ENCODE peak calls at places on chromosomes 2 and 18, in six cellular contexts. One of them, this sample, is unnamed.

GRCh38 chr2:142914507-142915313 is 37.2 kb downstream of the KYNU start:
- DNase-seq in HCT116: no peak
- DNase-seq in stromal cell of bone marrow: no peak
- DNase-seq in breast epithelium: no peak
- DNase-seq in RKO: no peak
- DNase-seq in Ammon's horn: no peak
- DNase-seq in this sample: no peak

GRCh38 chr2:46298522-46299351 is 1.5 kb downstream of the EPAS1 start:
- DNase-seq in stromal cell of bone marrow: no peak
- DNase-seq in RKO: no peak
- DNase-seq in Ammon's horn: peak
- DNase-seq in breast epithelium: peak
- DNase-seq in HCT116: no peak
- DNase-seq in this sample: no peak

GRCh38 chr2:75108937-75109482 is 90.3 kb downstream of the TACR1 start:
- DNase-seq in breast epithelium: no peak
- DNase-seq in stromal cell of bone marrow: no peak
- DNase-seq in HCT116: no peak
- DNase-seq in Ammon's horn: no peak
- DNase-seq in RKO: no peak
- DNase-seq in this sample: no peak

GRCh38 chr2:175630319-175631246 is 371.5 kb downstream of the LNPK start:
- DNase-seq in breast epithelium: no peak
- DNase-seq in HCT116: no peak
- DNase-seq in stromal cell of bone marrow: no peak
- DNase-seq in RKO: no peak
- DNase-seq in Ammon's horn: no peak
- DNase-seq in this sample: no peak

GRCh38 chr2:238596571-238597551 is 170.1 kb downstream of the ASB1 start:
- DNase-seq in RKO: peak
- DNase-seq in stromal cell of bone marrow: peak
- DNase-seq in breast epithelium: peak
- DNase-seq in HCT116: peak
- DNase-seq in Ammon's horn: peak
- DNase-seq in this sample: peak

GRCh38 chr18:51666717-51667320 is 469.3 kb upstream of the MEX3C start:
- DNase-seq in HCT116: no peak
- DNase-seq in breast epithelium: no peak
- DNase-seq in Ammon's horn: peak
- DNase-seq in stromal cell of bone marrow: no peak
- DNase-seq in RKO: no peak
- DNase-seq in this sample: no peak

GRCh38 chr18:46213295-46213694 is 109.1 kb downstream of the HAUS1 start:
- DNase-seq in RKO: peak
- DNase-seq in breast epithelium: no peak
- DNase-seq in stromal cell of bone marrow: no peak
- DNase-seq in Ammon's horn: no peak
- DNase-seq in HCT116: peak
- DNase-seq in this sample: peak

GRCh38 chr2:120520929-120521912 is 175.3 kb downstream of the INHBB start:
- DNase-seq in stromal cell of bone marrow: no peak
- DNase-seq in Ammon's horn: peak
- DNase-seq in breast epithelium: peak
- DNase-seq in HCT116: peak
- DNase-seq in RKO: peak
- DNase-seq in this sample: peak

GRCh38 chr18:8552151-8552550 is 57.1 kb upstream of the RAB12 start:
- DNase-seq in stromal cell of bone marrow: no peak
- DNase-seq in HCT116: no peak
- DNase-seq in RKO: no peak
- DNase-seq in Ammon's horn: no peak
- DNase-seq in breast epithelium: no peak
- DNase-seq in this sample: no peak

GRCh38 chr18:58337285-58337684 is 291.6 kb downstream of the ALPK2 start:
- DNase-seq in HCT116: no peak
- DNase-seq in stromal cell of bone marrow: no peak
- DNase-seq in breast epithelium: no peak
- DNase-seq in RKO: no peak
- DNase-seq in Ammon's horn: no peak
- DNase-seq in this sample: peak

GRCh38 chr2:18648161-18648560 is 58.8 kb upstream of the NT5C1B start:
- DNase-seq in RKO: no peak
- DNase-seq in stromal cell of bone marrow: no peak
- DNase-seq in breast epithelium: no peak
- DNase-seq in HCT116: no peak
- DNase-seq in Ammon's horn: no peak
- DNase-seq in this sample: no peak

GRCh38 chr18:71040161-71040560 is 751.3 kb downstream of the SOCS6 start:
- DNase-seq in breast epithelium: no peak
- DNase-seq in RKO: no peak
- DNase-seq in Ammon's horn: no peak
- DNase-seq in HCT116: no peak
- DNase-seq in stromal cell of bone marrow: no peak
- DNase-seq in this sample: no peak

GRCh38 chr2:173151671-173152398 is 76.2 kb downstream of the MAP3K20 start:
- DNase-seq in RKO: peak
- DNase-seq in breast epithelium: no peak
- DNase-seq in Ammon's horn: no peak
- DNase-seq in stromal cell of bone marrow: no peak
- DNase-seq in HCT116: peak
- DNase-seq in this sample: peak

GRCh38 chr2:82478641-82479040 is 1980.4 kb downstream of the SUCLG1 start:
- DNase-seq in Ammon's horn: no peak
- DNase-seq in breast epithelium: no peak
- DNase-seq in HCT116: no peak
- DNase-seq in stromal cell of bone marrow: no peak
- DNase-seq in RKO: no peak
- DNase-seq in this sample: no peak

GRCh38 chr2:56671973-56672569 is 488.3 kb downstream of the CCDC85A start:
- DNase-seq in HCT116: no peak
- DNase-seq in breast epithelium: no peak
- DNase-seq in stromal cell of bone marrow: no peak
- DNase-seq in RKO: no peak
- DNase-seq in Ammon's horn: no peak
- DNase-seq in this sample: no peak

GRCh38 chr2:19357383-19358241 is 811 bp downstream of the OSR1 start:
- DNase-seq in Ammon's horn: no peak
- DNase-seq in breast epithelium: no peak
- DNase-seq in stromal cell of bone marrow: no peak
- DNase-seq in HCT116: no peak
- DNase-seq in RKO: no peak
- DNase-seq in this sample: no peak

GRCh38 chr18:22563098-22563707 is 145.5 kb upstream of the CTAGE1 start:
- DNase-seq in stromal cell of bone marrow: peak
- DNase-seq in breast epithelium: peak
- DNase-seq in RKO: peak
- DNase-seq in HCT116: peak
- DNase-seq in Ammon's horn: peak
- DNase-seq in this sample: peak

GRCh38 chr2:26716340-26716739 is 23.8 kb downstream of the KCNK3 start:
- DNase-seq in RKO: no peak
- DNase-seq in stromal cell of bone marrow: no peak
- DNase-seq in Ammon's horn: no peak
- DNase-seq in breast epithelium: no peak
- DNase-seq in HCT116: no peak
- DNase-seq in this sample: no peak

GRCh38 chr2:232838406-232838874 is 31.6 kb upstream of the SNORC start:
- DNase-seq in Ammon's horn: no peak
- DNase-seq in HCT116: no peak
- DNase-seq in breast epithelium: no peak
- DNase-seq in stromal cell of bone marrow: no peak
- DNase-seq in RKO: peak
- DNase-seq in this sample: peak

GRCh38 chr18:43060020-43060419 is 55.5 kb downstream of the RIT2 start:
- DNase-seq in RKO: no peak
- DNase-seq in breast epithelium: no peak
- DNase-seq in stromal cell of bone marrow: peak
- DNase-seq in Ammon's horn: no peak
- DNase-seq in HCT116: no peak
- DNase-seq in this sample: no peak

GRCh38 chr2:178279142-178279541 is 84.8 kb downstream of the OSBPL6 start:
- DNase-seq in breast epithelium: no peak
- DNase-seq in stromal cell of bone marrow: peak
- DNase-seq in Ammon's horn: no peak
- DNase-seq in RKO: peak
- DNase-seq in HCT116: no peak
- DNase-seq in this sample: peak

GRCh38 chr18:12038082-12038660 is 55.5 kb upstream of the ANKRD62 start:
- DNase-seq in RKO: no peak
- DNase-seq in breast epithelium: peak
- DNase-seq in Ammon's horn: peak
- DNase-seq in stromal cell of bone marrow: no peak
- DNase-seq in HCT116: no peak
- DNase-seq in this sample: no peak

GRCh38 chr2:16225545-16225944 is 285.2 kb downstream of the MYCN start:
- DNase-seq in stromal cell of bone marrow: no peak
- DNase-seq in breast epithelium: no peak
- DNase-seq in HCT116: no peak
- DNase-seq in RKO: no peak
- DNase-seq in Ammon's horn: no peak
- DNase-seq in this sample: no peak

GRCh38 chr2:151344906-151345305 is 12.5 kb upstream of the TNFAIP6 start:
- DNase-seq in RKO: no peak
- DNase-seq in Ammon's horn: no peak
- DNase-seq in stromal cell of bone marrow: no peak
- DNase-seq in breast epithelium: no peak
- DNase-seq in HCT116: no peak
- DNase-seq in this sample: no peak

GRCh38 chr2:226794751-226795171 is 4.9 kb downstream of the IRS1 start:
- DNase-seq in breast epithelium: no peak
- DNase-seq in Ammon's horn: peak
- DNase-seq in RKO: peak
- DNase-seq in HCT116: no peak
- DNase-seq in stromal cell of bone marrow: peak
- DNase-seq in this sample: no peak

GRCh38 chr2:239873656-239874635 is 151.2 kb downstream of the NDUFA10 start:
- DNase-seq in RKO: no peak
- DNase-seq in breast epithelium: no peak
- DNase-seq in stromal cell of bone marrow: no peak
- DNase-seq in HCT116: no peak
- DNase-seq in Ammon's horn: peak
- DNase-seq in this sample: no peak

GRCh38 chr2:67486041-67486796 is 89.1 kb downstream of the ETAA1 start:
- DNase-seq in RKO: no peak
- DNase-seq in stromal cell of bone marrow: no peak
- DNase-seq in Ammon's horn: no peak
- DNase-seq in HCT116: no peak
- DNase-seq in breast epithelium: peak
- DNase-seq in this sample: no peak

GRCh38 chr2:31922542-31923408 is 88.0 kb downstream of the MEMO1 start:
- DNase-seq in RKO: no peak
- DNase-seq in stromal cell of bone marrow: no peak
- DNase-seq in Ammon's horn: no peak
- DNase-seq in HCT116: no peak
- DNase-seq in breast epithelium: no peak
- DNase-seq in this sample: no peak

GRCh38 chr2:226435146-226435545 is 364.5 kb downstream of the IRS1 start:
- DNase-seq in HCT116: no peak
- DNase-seq in breast epithelium: no peak
- DNase-seq in stromal cell of bone marrow: no peak
- DNase-seq in Ammon's horn: no peak
- DNase-seq in RKO: no peak
- DNase-seq in this sample: no peak

GRCh38 chr18:54671291-54671881 is 80.3 kb downstream of the DYNAP start:
- DNase-seq in stromal cell of bone marrow: peak
- DNase-seq in RKO: peak
- DNase-seq in Ammon's horn: peak
- DNase-seq in breast epithelium: no peak
- DNase-seq in HCT116: peak
- DNase-seq in this sample: peak

GRCh38 chr2:86375623-86376022 is 38.2 kb upstream of the REEP1 start:
- DNase-seq in Ammon's horn: no peak
- DNase-seq in stromal cell of bone marrow: no peak
- DNase-seq in RKO: no peak
- DNase-seq in HCT116: no peak
- DNase-seq in breast epithelium: no peak
- DNase-seq in this sample: no peak

GRCh38 chr2:64692401-64692800 is 38.7 kb upstream of the SERTAD2 start:
- DNase-seq in HCT116: no peak
- DNase-seq in Ammon's horn: no peak
- DNase-seq in stromal cell of bone marrow: peak
- DNase-seq in RKO: peak
- DNase-seq in breast epithelium: no peak
- DNase-seq in this sample: no peak

This sample was measured in COLO829.